ENCODE peak calls at places on chromosomes 13 and 19, in ten cellular contexts. One of them, this sample, is unnamed.

GRCh38 chr19:19278315-19278714 is 5.2 kb upstream of the TM6SF2 start:
- DNase-seq in PC-3: no peak
- DNase-seq in naive thymus-derived CD4-positive, alpha-beta T cell: no peak
- DNase-seq in trophoblast cell: no peak
- DNase-seq in prostate gland: no peak
- DNase-seq in cardiac muscle cell: no peak
- DNase-seq in suprapubic skin: no peak
- DNase-seq in transverse colon: no peak
- DNase-seq in left lung: no peak
- DNase-seq in OCI-LY7: no peak
- DNase-seq in this sample: no peak

GRCh38 chr19:3599776-3600183 is 6.9 kb downstream of the TBXA2R start:
- DNase-seq in PC-3: no peak
- DNase-seq in naive thymus-derived CD4-positive, alpha-beta T cell: no peak
- DNase-seq in trophoblast cell: no peak
- DNase-seq in prostate gland: no peak
- DNase-seq in cardiac muscle cell: no peak
- DNase-seq in suprapubic skin: peak; percentile 59
- DNase-seq in transverse colon: no peak
- DNase-seq in left lung: no peak
- DNase-seq in OCI-LY7: no peak
- DNase-seq in this sample: no peak

GRCh38 chr19:5738423-5738822 is 18.0 kb downstream of the CATSPERD start:
- DNase-seq in PC-3: peak; percentile 21
- DNase-seq in naive thymus-derived CD4-positive, alpha-beta T cell: no peak
- DNase-seq in trophoblast cell: peak; percentile 96
- DNase-seq in prostate gland: no peak
- DNase-seq in cardiac muscle cell: no peak
- DNase-seq in suprapubic skin: no peak
- DNase-seq in transverse colon: no peak
- DNase-seq in left lung: no peak
- DNase-seq in OCI-LY7: no peak
- DNase-seq in this sample: no peak

GRCh38 chr19:57664269-57665127 is 4.2 kb upstream of the ZSCAN4 start:
- DNase-seq in PC-3: peak; percentile 31
- DNase-seq in naive thymus-derived CD4-positive, alpha-beta T cell: peak; percentile 2
- DNase-seq in trophoblast cell: peak; percentile 71
- DNase-seq in prostate gland: peak; percentile 14
- DNase-seq in cardiac muscle cell: peak; percentile 76
- DNase-seq in suprapubic skin: no peak
- DNase-seq in transverse colon: peak; percentile 48
- DNase-seq in left lung: peak; percentile 85
- DNase-seq in OCI-LY7: no peak
- DNase-seq in this sample: no peak

GRCh38 chr13:59890064-59890463 is 273.7 kb downstream of the DIAPH3 start:
- DNase-seq in PC-3: no peak
- DNase-seq in naive thymus-derived CD4-positive, alpha-beta T cell: no peak
- DNase-seq in trophoblast cell: no peak
- DNase-seq in prostate gland: no peak
- DNase-seq in cardiac muscle cell: peak; percentile 38
- DNase-seq in suprapubic skin: no peak
- DNase-seq in transverse colon: no peak
- DNase-seq in left lung: no peak
- DNase-seq in OCI-LY7: no peak
- DNase-seq in this sample: no peak

GRCh38 chr19:41997121-41997850 is 3.3 kb upstream of the ATP1A3 start:
- DNase-seq in PC-3: peak; percentile 42
- DNase-seq in naive thymus-derived CD4-positive, alpha-beta T cell: no peak
- DNase-seq in trophoblast cell: peak; percentile 51
- DNase-seq in prostate gland: peak; percentile 24
- DNase-seq in cardiac muscle cell: peak; percentile 47
- DNase-seq in suprapubic skin: no peak
- DNase-seq in transverse colon: peak; percentile 32
- DNase-seq in left lung: peak; percentile 86
- DNase-seq in OCI-LY7: peak; percentile 31
- DNase-seq in this sample: no peak

GRCh38 chr13:40172878-40173277 is 493.6 kb downstream of the FOXO1 start:
- DNase-seq in PC-3: no peak
- DNase-seq in naive thymus-derived CD4-positive, alpha-beta T cell: no peak
- DNase-seq in trophoblast cell: no peak
- DNase-seq in prostate gland: no peak
- DNase-seq in cardiac muscle cell: no peak
- DNase-seq in suprapubic skin: no peak
- DNase-seq in transverse colon: no peak
- DNase-seq in left lung: no peak
- DNase-seq in OCI-LY7: no peak
- DNase-seq in this sample: no peak

GRCh38 chr13:20873348-20873747 is 29.2 kb downstream of the XPO4 start:
- DNase-seq in PC-3: peak; percentile 59
- DNase-seq in naive thymus-derived CD4-positive, alpha-beta T cell: no peak
- DNase-seq in trophoblast cell: no peak
- DNase-seq in prostate gland: no peak
- DNase-seq in cardiac muscle cell: peak; percentile 21
- DNase-seq in suprapubic skin: no peak
- DNase-seq in transverse colon: no peak
- DNase-seq in left lung: no peak
- DNase-seq in OCI-LY7: no peak
- DNase-seq in this sample: no peak

GRCh38 chr13:112215871-112216270 is 148.9 kb downstream of the SOX1 start:
- DNase-seq in PC-3: no peak
- DNase-seq in naive thymus-derived CD4-positive, alpha-beta T cell: no peak
- DNase-seq in trophoblast cell: no peak
- DNase-seq in prostate gland: no peak
- DNase-seq in cardiac muscle cell: no peak
- DNase-seq in suprapubic skin: no peak
- DNase-seq in transverse colon: no peak
- DNase-seq in left lung: no peak
- DNase-seq in OCI-LY7: no peak
- DNase-seq in this sample: no peak

GRCh38 chr19:571127-571974 is 1.0 kb upstream of the BSG start:
- DNase-seq in PC-3: peak; percentile 68
- DNase-seq in naive thymus-derived CD4-positive, alpha-beta T cell: peak; percentile 71
- DNase-seq in trophoblast cell: peak; percentile 87
- DNase-seq in prostate gland: peak; percentile 45
- DNase-seq in cardiac muscle cell: peak; percentile 37
- DNase-seq in suprapubic skin: peak; percentile 76
- DNase-seq in transverse colon: peak; percentile 68
- DNase-seq in left lung: peak; percentile 74
- DNase-seq in OCI-LY7: peak; percentile 74
- DNase-seq in this sample: no peak

GRCh38 chr19:28288850-28289249 is 924.1 kb downstream of the UQCRFS1 start:
- DNase-seq in PC-3: no peak
- DNase-seq in naive thymus-derived CD4-positive, alpha-beta T cell: no peak
- DNase-seq in trophoblast cell: no peak
- DNase-seq in prostate gland: no peak
- DNase-seq in cardiac muscle cell: peak; percentile 23
- DNase-seq in suprapubic skin: no peak
- DNase-seq in transverse colon: no peak
- DNase-seq in left lung: no peak
- DNase-seq in OCI-LY7: no peak
- DNase-seq in this sample: no peak

GRCh38 chr19:41864374-41864773 is 4.3 kb downstream of the RPS19 start:
- DNase-seq in PC-3: no peak
- DNase-seq in naive thymus-derived CD4-positive, alpha-beta T cell: no peak
- DNase-seq in trophoblast cell: no peak
- DNase-seq in prostate gland: no peak
- DNase-seq in cardiac muscle cell: no peak
- DNase-seq in suprapubic skin: no peak
- DNase-seq in transverse colon: no peak
- DNase-seq in left lung: no peak
- DNase-seq in OCI-LY7: no peak
- DNase-seq in this sample: no peak

GRCh38 chr19:38734426-38735256 is 9.6 kb downstream of the CAPN12 start:
- DNase-seq in PC-3: peak; percentile 35
- DNase-seq in naive thymus-derived CD4-positive, alpha-beta T cell: peak; percentile 26
- DNase-seq in trophoblast cell: peak; percentile 58
- DNase-seq in prostate gland: no peak
- DNase-seq in cardiac muscle cell: no peak
- DNase-seq in suprapubic skin: no peak
- DNase-seq in transverse colon: peak; percentile 56
- DNase-seq in left lung: no peak
- DNase-seq in OCI-LY7: peak; percentile 66
- DNase-seq in this sample: peak; percentile 45

GRCh38 chr19:38736036-38736412 is 8.2 kb downstream of the CAPN12 start:
- DNase-seq in PC-3: peak; percentile 39
- DNase-seq in naive thymus-derived CD4-positive, alpha-beta T cell: no peak
- DNase-seq in trophoblast cell: peak; percentile 86
- DNase-seq in prostate gland: peak; percentile 41
- DNase-seq in cardiac muscle cell: no peak
- DNase-seq in suprapubic skin: no peak
- DNase-seq in transverse colon: peak; percentile 69
- DNase-seq in left lung: no peak
- DNase-seq in OCI-LY7: peak; percentile 24
- DNase-seq in this sample: no peak

GRCh38 chr19:38734176-38734425 is 10.2 kb downstream of the CAPN12 start:
- DNase-seq in PC-3: no peak
- DNase-seq in naive thymus-derived CD4-positive, alpha-beta T cell: no peak
- DNase-seq in trophoblast cell: no peak
- DNase-seq in prostate gland: no peak
- DNase-seq in cardiac muscle cell: no peak
- DNase-seq in suprapubic skin: no peak
- DNase-seq in transverse colon: no peak
- DNase-seq in left lung: no peak
- DNase-seq in OCI-LY7: no peak
- DNase-seq in this sample: no peak

GRCh38 chr19:38736413-38737280 is 7.6 kb downstream of the CAPN12 start:
- DNase-seq in PC-3: peak; percentile 65
- DNase-seq in naive thymus-derived CD4-positive, alpha-beta T cell: no peak
- DNase-seq in trophoblast cell: peak; percentile 66
- DNase-seq in prostate gland: peak; percentile 49
- DNase-seq in cardiac muscle cell: peak; percentile 48
- DNase-seq in suprapubic skin: peak; percentile 81
- DNase-seq in transverse colon: peak; percentile 90
- DNase-seq in left lung: no peak
- DNase-seq in OCI-LY7: peak; percentile 40
- DNase-seq in this sample: no peak

DNA sequence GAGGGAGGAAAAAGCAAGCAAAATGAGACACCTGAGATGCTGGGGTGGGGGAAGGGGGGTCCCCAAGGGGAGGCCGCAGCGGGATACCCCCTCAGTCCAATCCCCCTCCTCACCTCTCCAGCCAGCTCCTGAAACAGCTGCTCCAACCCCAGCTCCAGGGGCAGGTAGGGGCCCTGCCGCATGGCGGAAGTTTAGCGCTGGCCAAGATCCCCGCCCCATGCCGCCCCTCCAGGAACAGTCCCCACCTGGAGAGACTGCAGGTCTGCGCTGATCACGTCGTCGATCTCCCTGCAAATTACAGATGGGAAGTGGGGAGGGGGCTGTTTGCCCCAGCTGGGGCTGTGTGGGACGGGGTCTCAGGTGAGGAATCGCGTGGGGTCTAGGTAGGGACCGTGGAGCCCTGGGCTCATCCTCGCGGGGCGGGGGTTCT is 9.0 kb downstream of the CAPN12 start:
- DNase-seq in PC-3: peak; percentile 18
- DNase-seq in naive thymus-derived CD4-positive, alpha-beta T cell: peak; percentile 18
- DNase-seq in trophoblast cell: peak; percentile 64
- DNase-seq in prostate gland: peak; percentile 22
- DNase-seq in cardiac muscle cell: no peak
- DNase-seq in suprapubic skin: no peak
- DNase-seq in transverse colon: peak; percentile 73
- DNase-seq in left lung: no peak
- DNase-seq in OCI-LY7: peak; percentile 25
- DNase-seq in this sample: no peak
- H3K4me3 ChIP-seq in PC-3: no peak overlapping the region
- H3K4me3 ChIP-seq in naive thymus-derived CD4-positive, alpha-beta T cell: peak overlapping the region; percentile 41
- H3K4me3 ChIP-seq in trophoblast cell: peak overlapping the region; percentile 49
- H3K4me3 ChIP-seq in prostate gland: no peak overlapping the region
- H3K4me3 ChIP-seq in cardiac muscle cell: no peak overlapping the region
- H3K4me3 ChIP-seq in suprapubic skin: no peak overlapping the region
- H3K4me3 ChIP-seq in transverse colon: peak overlapping the region; percentile 20
- H3K4me3 ChIP-seq in left lung: no peak overlapping the region
- H3K4me3 ChIP-seq in OCI-LY7: no peak overlapping the region
- H3K4me3 ChIP-seq in this sample: no peak overlapping the region

GRCh38 chr19:30712428-30713151 is 340.4 kb downstream of the ZNF536 start:
- DNase-seq in PC-3: no peak
- DNase-seq in naive thymus-derived CD4-positive, alpha-beta T cell: no peak
- DNase-seq in trophoblast cell: no peak
- DNase-seq in prostate gland: no peak
- DNase-seq in cardiac muscle cell: no peak
- DNase-seq in suprapubic skin: no peak
- DNase-seq in transverse colon: no peak
- DNase-seq in left lung: no peak
- DNase-seq in OCI-LY7: no peak
- DNase-seq in this sample: no peak
- H3K4me3 ChIP-seq in PC-3: no peak overlapping the region
- H3K4me3 ChIP-seq in naive thymus-derived CD4-positive, alpha-beta T cell: no peak overlapping the region
- H3K4me3 ChIP-seq in trophoblast cell: no peak overlapping the region
- H3K4me3 ChIP-seq in prostate gland: no peak overlapping the region
- H3K4me3 ChIP-seq in cardiac muscle cell: no peak overlapping the region
- H3K4me3 ChIP-seq in suprapubic skin: no peak overlapping the region
- H3K4me3 ChIP-seq in transverse colon: no peak overlapping the region
- H3K4me3 ChIP-seq in left lung: no peak overlapping the region
- H3K4me3 ChIP-seq in OCI-LY7: no peak overlapping the region
- H3K4me3 ChIP-seq in this sample: no peak overlapping the region

GRCh38 chr13:84118845-84119409 is 236.7 kb upstream of the SLITRK1 start:
- DNase-seq in PC-3: no peak
- DNase-seq in naive thymus-derived CD4-positive, alpha-beta T cell: no peak
- DNase-seq in trophoblast cell: no peak
- DNase-seq in prostate gland: no peak
- DNase-seq in cardiac muscle cell: peak; percentile 4
- DNase-seq in suprapubic skin: no peak
- DNase-seq in transverse colon: no peak
- DNase-seq in left lung: no peak
- DNase-seq in OCI-LY7: no peak
- DNase-seq in this sample: no peak
- H3K4me3 ChIP-seq in PC-3: no peak overlapping the region
- H3K4me3 ChIP-seq in naive thymus-derived CD4-positive, alpha-beta T cell: no peak overlapping the region
- H3K4me3 ChIP-seq in trophoblast cell: no peak overlapping the region
- H3K4me3 ChIP-seq in prostate gland: no peak overlapping the region
- H3K4me3 ChIP-seq in cardiac muscle cell: no peak overlapping the region
- H3K4me3 ChIP-seq in suprapubic skin: no peak overlapping the region
- H3K4me3 ChIP-seq in transverse colon: no peak overlapping the region
- H3K4me3 ChIP-seq in left lung: no peak overlapping the region
- H3K4me3 ChIP-seq in OCI-LY7: no peak overlapping the region
- H3K4me3 ChIP-seq in this sample: no peak overlapping the region

DNA sequence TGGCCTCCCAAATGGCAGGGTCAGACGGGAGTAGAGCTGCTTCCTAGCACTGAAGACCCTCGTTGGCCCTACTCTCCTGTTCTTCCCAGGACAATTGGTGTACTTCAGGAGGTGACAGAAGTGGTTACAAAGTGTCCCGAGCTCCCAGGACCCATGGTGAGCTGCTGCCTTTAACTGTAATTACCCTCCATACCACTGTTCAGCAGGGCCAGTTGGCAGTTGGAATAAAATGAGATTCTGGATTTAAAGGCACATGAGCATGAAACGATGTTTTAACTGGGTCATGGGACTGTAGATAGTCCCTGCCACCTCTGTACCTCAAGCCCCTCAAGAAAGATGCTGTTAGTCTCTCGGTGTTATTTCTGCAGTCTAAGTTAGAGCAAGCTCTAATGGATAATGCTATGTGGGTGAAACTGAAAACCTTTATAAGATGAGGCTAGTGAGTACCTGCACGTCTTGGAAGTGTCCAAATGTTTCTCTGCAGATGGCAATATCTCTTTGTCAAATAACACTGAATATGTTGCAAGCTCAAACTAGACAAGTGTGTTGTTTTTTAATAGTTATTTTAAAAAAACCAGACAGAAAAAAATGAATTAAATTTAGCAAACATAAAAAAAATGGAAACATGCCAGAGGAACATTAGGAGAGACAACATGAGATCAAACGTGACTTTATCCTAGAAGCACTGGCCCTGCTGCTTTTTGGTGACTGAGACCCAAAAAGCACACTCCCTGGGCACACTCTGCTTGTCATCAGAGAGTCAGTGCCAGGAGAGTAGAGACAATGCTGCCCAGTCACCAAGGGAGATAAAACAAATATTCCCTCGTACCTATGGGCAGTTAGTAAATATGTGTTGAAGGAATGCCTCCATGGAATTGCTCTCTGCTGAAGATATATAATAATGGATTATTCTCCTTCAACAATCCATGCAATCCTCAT is 266.3 kb downstream of the LMO7 start:
- DNase-seq in PC-3: peak; percentile 31
- DNase-seq in naive thymus-derived CD4-positive, alpha-beta T cell: no peak
- DNase-seq in trophoblast cell: no peak
- DNase-seq in prostate gland: no peak
- DNase-seq in cardiac muscle cell: no peak
- DNase-seq in suprapubic skin: no peak
- DNase-seq in transverse colon: no peak
- DNase-seq in left lung: no peak
- DNase-seq in OCI-LY7: no peak
- DNase-seq in this sample: no peak
- H3K4me3 ChIP-seq in PC-3: no peak overlapping the region
- H3K4me3 ChIP-seq in naive thymus-derived CD4-positive, alpha-beta T cell: no peak overlapping the region
- H3K4me3 ChIP-seq in trophoblast cell: no peak overlapping the region
- H3K4me3 ChIP-seq in prostate gland: no peak overlapping the region
- H3K4me3 ChIP-seq in cardiac muscle cell: no peak overlapping the region
- H3K4me3 ChIP-seq in suprapubic skin: no peak overlapping the region
- H3K4me3 ChIP-seq in transverse colon: no peak overlapping the region
- H3K4me3 ChIP-seq in left lung: no peak overlapping the region
- H3K4me3 ChIP-seq in OCI-LY7: no peak overlapping the region
- H3K4me3 ChIP-seq in this sample: no peak overlapping the region

This sample was measured in GM12864.